ENCODE peak calls at places on chromosome 14, in five cellular contexts. J is K562, G is HCT116, P is HepG2, K is GM12878. N is an unnamed sample.

GRCh38 chr14:37565550-37565949 is 29.5 kb downstream of the FOXA1 start:
- DNase-seq in G (no peak), K (no peak), J (no peak), P (peak; percentile 70), N (no peak)

GRCh38 chr14:99503848-99504453 is 22.7 kb downstream of the CCNK start:
- DNase-seq in K (no peak), G (no peak), J (no peak), P (no peak), N (no peak)

GRCh38 chr14:88420187-88420586 is 34.7 kb downstream of the SPATA7 start:
- DNase-seq in K (no peak), J (no peak), P (no peak), G (no peak), N (no peak)

GRCh38 chr14:20624495-20625070 is 16.9 kb downstream of the OR6S1 start:
- DNase-seq in P (no peak), J (peak; percentile 28), K (no peak), G (no peak), N (no peak)

GRCh38 chr14:46902837-46903236 is 251.3 kb upstream of the RPL10L start:
- DNase-seq in G (no peak), K (no peak), J (no peak), P (no peak), N (no peak)

GRCh38 chr14:64444984-64445845 is 20.1 kb upstream of the AKAP5 start:
- DNase-seq in G (no peak), K (peak; percentile 84), J (no peak), P (no peak), N (no peak)

GRCh38 chr14:102474934-102475333 is 34.6 kb downstream of the ANKRD9 start:
- DNase-seq in K (no peak), P (no peak), J (no peak), G (no peak), N (no peak)

GRCh38 chr14:52068741-52069616 is at the start of gene NID2:
- DNase-seq in P (peak; percentile 20), G (no peak), J (peak; percentile 32), K (no peak), N (peak; percentile 63)

GRCh38 chr14:53550776-53551175 is 397.7 kb upstream of the DDHD1 start:
- DNase-seq in K (no peak), J (no peak), P (no peak), G (no peak), N (no peak)

DNA sequence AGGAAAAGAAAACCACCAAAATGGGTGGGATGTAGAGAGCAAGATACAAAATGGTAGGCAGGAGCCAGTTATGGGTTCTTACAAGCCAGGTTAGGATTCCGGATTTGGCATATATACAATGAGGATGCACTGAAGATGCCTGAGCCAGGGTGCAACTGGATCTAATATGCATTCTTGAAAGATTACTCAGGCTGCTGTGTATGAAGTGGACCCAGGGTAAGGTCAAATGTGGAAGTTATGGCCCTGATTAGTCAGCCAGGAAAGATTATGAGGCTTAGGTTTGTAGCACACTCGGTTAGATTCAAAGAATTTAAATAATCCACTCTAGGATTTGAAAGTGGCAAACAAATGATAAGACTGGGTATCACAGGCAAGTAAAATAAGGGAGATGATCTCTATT is 1750.7 kb upstream of the FLRT2 start:
- DNase-seq in P (no peak), J (no peak), G (no peak), K (no peak), N (no peak)
- TF ChIP-seq SRF in P (no peak), J (no peak), G (no peak), K (no peak), N (no peak)

GRCh38 chr14:105199093-105199492 is 18.0 kb upstream of the NUDT14 start:
- DNase-seq in P (no peak), K (no peak), J (peak; percentile 62), G (no peak), N (no peak)
- TF ChIP-seq SRF in P (no peak), K (no peak), J (no peak), G (no peak), N (no peak)

GRCh38 chr14:77113644-77114043 is 15.6 kb downstream of the CIPC start:
- DNase-seq in K (no peak), G (no peak), P (no peak), J (no peak), N (no peak)

GRCh38 chr14:77110286-77110685 is 12.2 kb downstream of the CIPC start:
- DNase-seq in K (no peak), J (no peak), P (no peak), G (no peak), N (no peak)

GRCh38 chr14:77108753-77109152 is 10.7 kb downstream of the CIPC start:
- DNase-seq in G (no peak), J (no peak), P (no peak), K (no peak), N (no peak)

GRCh38 chr14:77109656-77110055 is 11.6 kb downstream of the CIPC start:
- DNase-seq in G (no peak), J (no peak), K (no peak), P (no peak), N (no peak)

DNA sequence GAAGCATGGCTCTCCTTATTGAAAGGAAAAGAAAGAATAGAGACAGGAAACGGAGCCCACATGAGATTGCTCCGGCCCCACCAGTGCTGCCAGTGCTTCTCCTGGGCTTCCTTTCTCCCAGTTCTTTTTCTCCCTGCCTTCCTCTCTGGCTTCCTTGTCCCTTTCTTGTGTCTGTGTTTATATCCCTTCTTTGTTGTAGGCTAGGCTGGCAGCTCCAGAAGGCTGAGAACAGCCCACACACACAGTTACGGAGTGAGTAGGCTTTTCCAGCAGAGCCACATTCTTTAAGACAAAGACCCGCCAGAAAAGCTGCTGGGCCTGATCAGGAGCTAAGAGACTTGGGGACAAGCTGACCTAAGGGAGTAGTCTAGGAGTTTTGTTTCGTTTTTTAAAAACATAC is 13.0 kb downstream of the CIPC start:
- DNase-seq in J (no peak), P (no peak), G (no peak), K (no peak), N (no peak)
- TF ChIP-seq SRF in J (no peak), P (no peak), G (no peak), K (no peak), N (no peak)

GRCh38 chr14:23009483-23009938 is 432 bp downstream of the C14orf93 start:
- DNase-seq in G (no peak), K (no peak), P (no peak), J (no peak), N (no peak)
- TF ChIP-seq SRF in G (no peak), K (no peak), P (no peak), J (no peak), N (no peak)

GRCh38 chr14:96938946-96939345 is 141.8 kb downstream of the VRK1 start:
- DNase-seq in J (peak; percentile 63), K (no peak), P (no peak), G (no peak), N (no peak)
- TF ChIP-seq SRF in J (no peak), K (no peak), P (no peak), G (no peak), N (no peak)

N was measured in H1.